ENCODE peak calls at places on chromosomes 12 and 14, in eight cellular contexts. U is tibial artery, O is endothelial cell of umbilical vein, L is hepatocyte, X is tibial nerve, V is kidney, G is stomach, P is kidney epithelial cell. T is an unnamed sample. For H3K36me3, the result is how much of the 10 kb centered on the place peaks cover.

GRCh38 chr14:60509438-60510253 is 700 bp downstream of the SIX6 start:
- DNase-seq in V (no peak), X (no peak), U (no peak), O (no peak), G (no peak), L (no peak), P (no peak), T (no peak)

GRCh38 chr12:121866331-121866730 is 7.7 kb upstream of the HPD start:
- DNase-seq in P (no peak), G (no peak), O (no peak), L (no peak), X (no peak), V (no peak), U (no peak), T (no peak)

GRCh38 chr12:6460751-6461371 is 9.0 kb downstream of the TAPBPL start:
- DNase-seq in V (no peak), L (no peak), X (no peak), O (no peak), G (no peak), U (no peak), P (no peak), T (no peak)

GRCh38 chr14:101873401-101873800 is 91.0 kb upstream of the DYNC1H1 start:
- DNase-seq in V (no peak), G (no peak), U (no peak), L (no peak), P (no peak), O (peak), X (no peak), T (no peak)

GRCh38 chr12:95286713-95287112 is 69.1 kb downstream of the VEZT start:
- DNase-seq in L (no peak), V (no peak), P (peak), X (no peak), O (no peak), G (no peak), U (no peak), T (no peak)

GRCh38 chr14:77613207-77613606 is 3.2 kb downstream of the SPTLC2 start:
- DNase-seq in P (no peak), U (no peak), G (no peak), V (no peak), L (no peak), O (peak), X (no peak), T (peak)

GRCh38 chr12:113174461-113175384 is 10.6 kb downstream of the DDX54 start:
- DNase-seq in G (peak), O (peak), L (peak), U (peak), X (peak), P (no peak), V (peak), T (peak)

GRCh38 chr12:116299064-116299463 is 21.6 kb upstream of the MED13L start:
- DNase-seq in V (no peak), X (no peak), G (peak), O (no peak), U (no peak), P (no peak), L (no peak), T (no peak)

GRCh38 chr12:26338574-26339572 is 143.5 kb downstream of the SSPN start:
- DNase-seq in L (no peak), O (peak), G (no peak), X (no peak), V (no peak), P (peak), U (no peak), T (peak)

GRCh38 chr14:34875031-34875922 is at the start of gene BAZ1A:
- DNase-seq in L (peak), P (peak), O (peak), V (peak), U (peak), X (peak), G (peak), T (peak)

GRCh38 chr12:115398311-115398781 is 714.4 kb upstream of the TBX3 start:
- DNase-seq in G (no peak), O (no peak), V (no peak), L (peak), U (no peak), P (no peak), X (no peak), T (peak)

GRCh38 chr12:92421701-92422100 is 276.1 kb upstream of the BTG1 start:
- DNase-seq in U (no peak), G (no peak), P (no peak), X (no peak), L (peak), O (peak), V (no peak), T (peak)

GRCh38 chr14:75422169-75422568 is 5.7 kb upstream of the JDP2 start:
- DNase-seq in U (no peak), X (no peak), P (peak), V (no peak), L (no peak), G (no peak), O (no peak), T (no peak)

GRCh38 chr14:56121786-56122185 is 3.6 kb downstream of the PELI2 start:
- DNase-seq in L (no peak), V (no peak), P (no peak), O (no peak), X (no peak), U (no peak), G (no peak), T (no peak)

GRCh38 chr12:55019784-55020183 is at the start of gene NEUROD4:
- DNase-seq in X (no peak), G (peak), V (no peak), L (peak), P (peak), U (no peak), O (peak), T (peak)

GRCh38 chr14:58947816-58948440 is 240.5 kb upstream of the DAAM1 start:
- DNase-seq in V (no peak), L (peak), O (peak), U (no peak), P (no peak), X (no peak), G (no peak), T (peak)

GRCh38 chr12:52244615-52244994 is 11.6 kb downstream of the KRT7 start:
- DNase-seq in X (no peak), L (no peak), P (no peak), G (no peak), V (no peak), O (no peak), U (no peak), T (no peak)

GRCh38 chr14:71322660-71323250 is 415.5 kb downstream of the PCNX1 start:
- DNase-seq in O (peak), P (no peak), V (no peak), U (no peak), G (no peak), L (peak), X (no peak), T (peak)

GRCh38 chr14:102074415-102074964 is 12.4 kb downstream of the HSP90AA1 start:
- DNase-seq in L (no peak), X (no peak), P (no peak), U (no peak), O (no peak), V (no peak), G (no peak), T (no peak)

GRCh38 chr12:124392271-124392990 is 97.5 kb downstream of the RFLNA start:
- DNase-seq in V (peak), U (peak), O (peak), X (no peak), P (no peak), G (no peak), L (no peak), T (no peak)

GRCh38 chr12:72272731-72273498 is 745 bp downstream of the TRHDE start:
- DNase-seq in X (no peak), L (peak), P (no peak), U (no peak), O (no peak), G (no peak), V (peak), T (peak)

GRCh38 chr14:75334191-75335051 is 55.8 kb downstream of the FOS start:
- DNase-seq in X (no peak), P (no peak), G (peak), O (no peak), U (peak), V (peak), L (no peak), T (no peak)

GRCh38 chr14:64200170-64200569 is 94.0 kb downstream of the ESR2 start:
- DNase-seq in G (no peak), L (peak), X (no peak), P (no peak), V (peak), O (no peak), U (no peak), T (peak)

GRCh38 chr12:105204916-105205315 is 31.1 kb downstream of the APPL2 start:
- DNase-seq in U (no peak), V (no peak), O (peak), P (peak), L (peak), X (no peak), G (no peak), T (peak)

GRCh38 chr12:105205322-105206048 is 30.5 kb downstream of the APPL2 start:
- DNase-seq in P (no peak), G (no peak), L (no peak), O (no peak), V (no peak), X (no peak), U (no peak), T (no peak)

GRCh38 chr12:105204127-105204526 is 31.8 kb downstream of the APPL2 start:
- DNase-seq in L (no peak), G (no peak), U (no peak), P (no peak), X (no peak), V (no peak), O (no peak), T (no peak)

GRCh38 chr12:105198961-105199360 is 37.0 kb downstream of the APPL2 start:
- DNase-seq in L (no peak), O (no peak), G (no peak), P (no peak), V (no peak), U (no peak), X (no peak), T (no peak)

GRCh38 chr12:105201389-105201788 is 34.6 kb downstream of the APPL2 start:
- DNase-seq in O (no peak), X (no peak), G (peak), P (no peak), V (no peak), U (no peak), L (no peak), T (peak)
- H3K36me3 ChIP-seq in O (under half), X (under half), G (half or more), P (under half), V (under half), U (half or more), L (under half), T (under half)

GRCh38 chr14:95220663-95221231 is 63.4 kb upstream of the DICER1 start:
- DNase-seq in P (no peak), L (peak), V (no peak), U (no peak), G (no peak), X (no peak), O (no peak), T (no peak)
- TF ChIP-seq CTCF in P (no peak), L (no peak), V (no peak), U (no peak), G (no peak), X (no peak), O (no peak), T (no peak)

DNA sequence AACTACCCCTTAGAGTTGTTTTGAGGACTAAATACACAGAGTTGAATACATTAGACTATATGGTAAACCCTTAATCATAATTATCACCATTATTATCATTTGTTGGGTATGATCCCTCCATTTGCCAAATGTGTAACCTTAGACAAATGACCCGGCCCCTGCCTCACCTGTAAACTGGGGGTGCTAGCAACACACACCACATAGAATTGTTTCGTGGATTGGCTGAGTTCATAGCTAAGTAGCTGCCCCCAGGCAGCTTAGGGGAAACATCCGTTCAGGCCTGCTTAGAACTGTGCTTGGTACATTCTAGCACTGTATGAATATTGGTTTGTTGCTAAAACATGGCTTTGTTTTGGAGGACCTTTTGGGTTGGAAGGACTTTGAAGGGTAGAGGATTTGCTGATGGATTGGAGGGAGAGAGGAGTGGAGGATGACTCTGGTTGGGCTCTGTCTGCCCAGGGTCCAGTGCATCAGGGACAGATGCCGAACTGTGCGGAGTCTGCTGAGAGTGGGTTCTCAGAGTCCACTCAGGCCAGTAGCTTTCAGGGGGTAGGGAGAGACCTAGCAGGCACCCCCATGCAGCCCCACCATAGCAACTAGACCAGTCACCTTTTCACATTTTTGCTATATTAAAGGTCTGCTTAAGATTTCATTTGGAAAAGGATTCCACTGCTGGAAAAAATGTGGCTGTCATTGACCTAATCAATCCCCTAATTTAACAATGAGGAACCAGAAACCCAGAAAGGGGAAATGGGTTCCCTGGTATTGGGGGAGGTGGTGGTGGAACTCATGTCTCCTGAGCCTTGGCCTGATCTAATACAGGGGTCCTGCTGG is 2.1 kb downstream of the RIN3 start:
- DNase-seq in G (no peak), P (no peak), O (no peak), V (no peak), X (no peak), U (no peak), L (no peak), T (no peak)
- H3K4me3 ChIP-seq in G (peak), P (no peak), O (no peak), V (no peak), X (no peak), U (peak), L (no peak), T (no peak)

DNA sequence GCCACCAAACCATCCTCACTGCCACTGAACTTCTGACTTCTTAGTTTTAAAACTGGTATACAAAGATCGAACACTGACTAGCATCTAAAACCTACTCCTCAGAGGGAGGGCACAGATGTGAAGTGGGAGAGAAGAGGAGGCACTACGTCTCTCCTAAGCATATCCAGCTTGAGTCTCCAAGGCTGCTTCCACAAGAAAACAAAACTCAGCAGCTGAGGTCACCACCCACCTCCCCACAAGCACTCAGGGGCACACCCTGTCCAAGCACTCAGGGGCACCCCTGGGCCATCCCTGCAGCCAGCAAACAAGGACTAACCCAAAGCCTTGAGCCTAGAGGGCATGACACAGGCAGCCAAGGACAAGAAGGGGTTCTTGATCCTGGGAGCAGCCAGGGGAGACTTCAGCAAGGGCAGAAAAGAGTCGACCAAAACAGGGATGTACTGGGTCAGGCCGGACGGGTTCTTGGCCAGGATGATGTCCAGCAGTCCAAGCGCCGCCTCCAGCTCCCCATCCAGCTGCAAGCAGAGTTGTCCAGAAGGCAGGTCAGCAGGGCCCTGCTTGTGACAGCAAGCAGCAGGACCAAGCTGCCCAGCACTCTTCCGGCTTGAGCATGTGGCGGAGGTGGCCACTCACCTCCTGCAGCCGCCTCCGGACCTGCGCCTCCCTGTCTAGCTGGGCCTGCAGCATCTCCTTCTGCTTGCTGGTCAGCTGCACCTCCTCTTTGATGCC is 34.8 kb downstream of the GCN1 start:
- DNase-seq in L (no peak), P (no peak), U (no peak), G (no peak), X (no peak), V (no peak), O (no peak), T (no peak)
- H3K36me3 ChIP-seq in L (under half), P (under half), U (half or more), G (half or more), X (under half), V (half or more), O (under half), T (half or more)

GRCh38 chr12:28108599-28108998 is 81.7 kb upstream of the CCDC91 start:
- DNase-seq in L (no peak), G (no peak), X (no peak), V (no peak), O (no peak), P (no peak), U (no peak), T (peak)

GRCh38 chr12:28114488-28114887 is 75.8 kb upstream of the CCDC91 start:
- DNase-seq in P (peak), G (no peak), U (no peak), O (no peak), L (no peak), V (no peak), X (no peak), T (no peak)

GRCh38 chr12:28107679-28108078 is 82.6 kb upstream of the CCDC91 start:
- DNase-seq in P (no peak), O (no peak), X (no peak), L (no peak), U (no peak), V (no peak), G (no peak), T (peak)

GRCh38 chr12:28104893-28105864 is 85.1 kb upstream of the CCDC91 start:
- DNase-seq in X (no peak), U (no peak), L (no peak), V (no peak), P (no peak), O (no peak), G (no peak), T (peak)

GRCh38 chr12:28110329-28110728 is 79.9 kb upstream of the CCDC91 start:
- DNase-seq in X (no peak), U (no peak), G (no peak), L (no peak), P (no peak), V (no peak), O (no peak), T (peak)
- TF ChIP-seq CTCF in X (no peak), U (no peak), G (no peak), L (no peak), P (no peak), V (no peak), O (no peak), T (no peak)

DNA sequence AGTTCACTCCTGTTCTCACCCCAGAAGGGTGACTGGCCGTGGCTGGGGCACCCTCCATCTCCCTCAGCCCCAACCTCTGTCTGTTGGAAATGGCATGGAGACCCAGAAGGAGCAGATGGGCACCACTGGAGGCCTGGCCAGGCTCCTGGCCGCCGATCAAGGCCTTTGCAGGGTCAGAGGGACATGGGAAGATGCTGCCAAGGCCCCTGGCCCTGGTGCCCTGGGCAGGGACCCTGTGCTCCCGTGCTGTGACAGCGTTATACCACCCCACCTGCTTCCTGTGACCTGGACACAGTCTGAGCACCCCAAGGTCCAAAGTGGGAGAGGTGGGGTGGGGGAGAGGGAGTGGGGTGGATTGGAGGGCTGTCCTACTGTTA is 3.5 kb downstream of the INF2 start:
- DNase-seq in X (no peak), V (no peak), P (no peak), O (no peak), U (no peak), G (no peak), L (no peak), T (no peak)
- H3K4me3 ChIP-seq in X (no peak), V (no peak), P (no peak), O (no peak), U (no peak), G (peak), L (no peak), T (no peak)